ENCODE peak calls at places on chromosomes 11 and 22, in nine cellular contexts. C, Y, V, I, N, K, A, G and J are unnamed samples.

GRCh38 chr11:27468643-27469332 is 3.8 kb downstream of the LGR4 start:
- DNase-seq in C (no peak), Y (peak), V (no peak), I (no peak), N (no peak), K (peak), A (no peak), G (no peak), J (no peak)

GRCh38 chr22:22230438-22230837 is 14.1 kb upstream of the VPREB1 start:
- DNase-seq in C (no peak), Y (no peak), V (no peak), I (no peak), N (no peak), K (no peak), A (no peak), G (no peak), J (no peak)

GRCh38 chr11:27076121-27076589 is 35.5 kb downstream of the BBOX1 start:
- DNase-seq in C (no peak), Y (no peak), V (no peak), I (no peak), N (no peak), K (no peak), A (no peak), G (no peak), J (no peak)

GRCh38 chr11:18144243-18144642 is 11.9 kb downstream of the MRGPRX3 start:
- DNase-seq in C (no peak), Y (no peak), V (no peak), I (no peak), N (no peak), K (no peak), A (no peak), G (no peak), J (no peak)

GRCh38 chr11:75311858-75312288 is 39.6 kb downstream of the ARRB1 start:
- DNase-seq in C (peak), Y (no peak), V (peak), I (peak), N (peak), K (no peak), A (peak), G (no peak), J (peak)

GRCh38 chr11:3775761-3776406 is 21.5 kb downstream of the NUP98 start:
- DNase-seq in C (no peak), Y (no peak), V (no peak), I (no peak), N (no peak), K (no peak), A (no peak), G (no peak), J (no peak)

GRCh38 chr11:133355095-133355494 is 177.2 kb downstream of the OPCML start:
- DNase-seq in C (no peak), Y (no peak), V (no peak), I (no peak), N (no peak), K (no peak), A (no peak), G (no peak), J (no peak)

GRCh38 chr22:44210721-44211120 is 30.0 kb downstream of the PARVG start:
- DNase-seq in C (no peak), Y (no peak), V (no peak), I (no peak), N (no peak), K (no peak), A (no peak), G (no peak), J (no peak)

GRCh38 chr11:19367051-19367709 is 126.4 kb upstream of the E2F8 start:
- DNase-seq in C (no peak), Y (no peak), V (peak), I (no peak), N (no peak), K (no peak), A (no peak), G (no peak), J (no peak)

GRCh38 chr11:61927501-61927900 is 10.1 kb upstream of the RAB3IL1 start:
- DNase-seq in C (no peak), Y (no peak), V (no peak), I (no peak), N (no peak), K (no peak), A (no peak), G (no peak), J (no peak)

GRCh38 chr11:65493367-65494176 is 5.3 kb upstream of the MALAT1 start:
- DNase-seq in C (peak), Y (peak), V (peak), I (peak), N (peak), K (peak), A (peak), G (no peak), J (peak)
- TF ChIP-seq POLR2A in C (no peak), Y (peak), V (peak), I (no peak), N (peak), K (no peak), A (peak), G (peak), J (no peak)

DNA sequence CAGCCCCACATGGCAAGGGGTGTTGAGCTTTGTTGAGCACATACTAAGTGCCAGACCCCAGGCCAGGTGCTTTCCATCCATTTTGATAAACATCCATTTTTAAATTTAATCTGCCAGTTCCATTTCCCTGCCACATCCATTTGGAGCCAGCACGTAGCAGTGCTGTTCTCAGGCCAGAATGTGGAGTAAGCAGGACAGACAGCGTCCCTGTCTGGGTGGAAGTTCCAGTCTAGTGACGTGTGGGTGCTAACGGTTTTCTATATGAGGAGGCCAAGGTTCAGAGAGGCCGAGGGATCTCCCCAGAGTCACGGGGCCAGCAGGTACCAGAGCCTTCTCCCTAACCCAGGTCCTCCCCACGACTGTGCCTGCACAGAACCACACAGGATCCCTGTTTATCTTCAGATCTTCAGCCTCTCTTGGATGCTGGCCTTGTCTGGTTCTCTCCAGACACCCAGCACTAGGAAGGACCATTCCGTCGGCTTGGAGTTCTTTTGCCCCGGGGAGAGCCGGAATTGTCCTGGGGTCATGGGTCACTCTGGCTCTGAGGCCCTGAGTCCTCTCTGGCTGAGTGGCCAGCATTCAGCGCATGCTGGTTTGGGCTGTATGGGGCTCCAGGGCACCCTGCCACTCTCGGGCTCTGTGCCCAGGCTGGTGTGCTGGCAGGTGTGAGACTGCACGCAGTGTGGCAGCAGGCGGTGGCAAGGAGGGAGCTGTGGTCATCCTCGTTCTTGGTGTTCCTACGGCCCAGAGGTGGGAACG is 63.6 kb upstream of the PPARA start:
- DNase-seq in C (peak), Y (no peak), V (no peak), I (peak), N (no peak), K (no peak), A (peak), G (no peak), J (no peak)
- H3K4me3 ChIP-seq in C (no peak), Y (no peak), V (no peak), I (peak), N (peak), K (peak), A (peak), G (peak), J (no peak)

GRCh38 chr11:38562562-38562961 is 1964.5 kb upstream of the RAG2 start:
- DNase-seq in C (no peak), Y (no peak), V (no peak), I (no peak), N (no peak), K (no peak), A (no peak), G (no peak), J (no peak)
- TF ChIP-seq CTCF in C (no peak), Y (no peak), V (no peak), I (no peak), N (no peak), K (no peak), A (no peak), G (no peak), J (no peak)

GRCh38 chr22:36053242-36054147 is 24.9 kb upstream of the RBFOX2 start:
- DNase-seq in C (no peak), Y (no peak), V (no peak), I (no peak), N (no peak), K (no peak), A (no peak), G (no peak), J (no peak)

GRCh38 chr22:36048911-36049677 is 20.5 kb upstream of the RBFOX2 start:
- DNase-seq in C (no peak), Y (no peak), V (no peak), I (no peak), N (no peak), K (no peak), A (no peak), G (no peak), J (no peak)

GRCh38 chr22:36049678-36049997 is 21.0 kb upstream of the RBFOX2 start:
- DNase-seq in C (no peak), Y (no peak), V (no peak), I (no peak), N (no peak), K (no peak), A (no peak), G (no peak), J (no peak)

GRCh38 chr22:36055376-36056310 is 27.0 kb upstream of the RBFOX2 start:
- DNase-seq in C (no peak), Y (no peak), V (no peak), I (no peak), N (no peak), K (no peak), A (peak), G (no peak), J (no peak)

DNA sequence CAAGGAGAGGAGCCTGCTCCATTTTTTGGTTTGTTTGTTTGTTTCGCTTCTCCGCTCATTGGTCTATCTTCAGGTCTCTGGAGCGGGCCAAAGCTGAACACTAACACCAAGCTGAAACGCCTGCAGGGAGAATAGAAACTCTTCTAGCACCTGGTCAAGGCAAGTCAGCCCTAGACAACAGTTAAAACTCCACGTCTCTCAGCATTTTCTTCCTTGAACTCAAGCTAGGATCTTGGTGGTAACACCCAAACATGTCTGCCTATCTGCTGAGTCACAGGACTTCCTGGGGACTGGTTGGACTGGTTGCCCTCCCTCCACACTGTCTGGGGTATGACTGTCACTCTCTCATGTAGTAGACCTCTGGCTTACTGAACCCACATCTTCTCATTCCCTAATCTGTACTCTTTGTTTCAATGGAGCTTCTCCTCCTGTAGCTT is 23.9 kb upstream of the RBFOX2 start:
- DNase-seq in C (peak), Y (peak), V (no peak), I (no peak), N (no peak), K (peak), A (no peak), G (no peak), J (no peak)
- TF ChIP-seq POLR2A in C (no peak), Y (no peak), V (no peak), I (no peak), N (no peak), K (no peak), A (no peak), G (no peak), J (no peak)

GRCh38 chr11:64229959-64230208 is 464 bp upstream of the DNAJC4 start:
- DNase-seq in C (no peak), Y (no peak), V (no peak), I (no peak), N (no peak), K (no peak), A (peak), G (no peak), J (no peak)

GRCh38 chr11:64232182-64233018 is 2.0 kb upstream of the VEGFB start:
- DNase-seq in C (no peak), Y (no peak), V (no peak), I (peak), N (no peak), K (no peak), A (no peak), G (no peak), J (no peak)

GRCh38 chr11:64230209-64230984 is at the start of gene DNAJC4:
- DNase-seq in C (peak), Y (peak), V (peak), I (peak), N (peak), K (peak), A (peak), G (peak), J (peak)

GRCh38 chr11:64230985-64231365 is 627 bp downstream of the DNAJC4 start:
- DNase-seq in C (no peak), Y (no peak), V (no peak), I (no peak), N (no peak), K (no peak), A (no peak), G (no peak), J (no peak)

GRCh38 chr11:64231536-64231935 is 1.2 kb downstream of the DNAJC4 start:
- DNase-seq in C (no peak), Y (no peak), V (no peak), I (peak), N (no peak), K (no peak), A (peak), G (no peak), J (no peak)
- H3K4me3 ChIP-seq in C (no peak), Y (no peak), V (no peak), I (no peak), N (no peak), K (no peak), A (peak), G (no peak), J (no peak)

DNA sequence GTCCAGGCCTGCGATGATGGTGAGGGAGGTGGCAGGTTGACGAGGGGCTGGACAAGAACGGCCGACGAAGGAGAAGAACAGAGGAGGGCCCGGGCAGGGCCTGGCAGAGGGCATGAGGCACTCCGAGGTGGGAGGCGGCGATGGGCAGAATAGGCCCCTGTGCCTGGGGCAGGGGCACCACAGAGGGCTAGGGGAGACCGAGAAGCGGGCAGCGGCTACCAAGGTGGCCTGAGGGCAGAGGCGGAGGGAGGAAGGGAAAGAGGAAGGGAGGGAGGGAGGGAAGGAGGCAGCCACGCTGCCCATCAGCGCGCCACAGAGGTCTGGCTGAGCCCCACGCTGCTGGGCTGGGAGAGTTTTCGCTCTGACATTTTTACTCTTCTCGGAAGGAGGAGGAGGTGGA is 11.3 kb downstream of the LSP1 start:
- DNase-seq in C (no peak), Y (no peak), V (no peak), I (no peak), N (no peak), K (no peak), A (no peak), G (no peak), J (no peak)
- TF ChIP-seq CTCF in C (no peak), Y (no peak), V (no peak), I (no peak), N (no peak), K (no peak), A (no peak), G (no peak), J (no peak)

DNA sequence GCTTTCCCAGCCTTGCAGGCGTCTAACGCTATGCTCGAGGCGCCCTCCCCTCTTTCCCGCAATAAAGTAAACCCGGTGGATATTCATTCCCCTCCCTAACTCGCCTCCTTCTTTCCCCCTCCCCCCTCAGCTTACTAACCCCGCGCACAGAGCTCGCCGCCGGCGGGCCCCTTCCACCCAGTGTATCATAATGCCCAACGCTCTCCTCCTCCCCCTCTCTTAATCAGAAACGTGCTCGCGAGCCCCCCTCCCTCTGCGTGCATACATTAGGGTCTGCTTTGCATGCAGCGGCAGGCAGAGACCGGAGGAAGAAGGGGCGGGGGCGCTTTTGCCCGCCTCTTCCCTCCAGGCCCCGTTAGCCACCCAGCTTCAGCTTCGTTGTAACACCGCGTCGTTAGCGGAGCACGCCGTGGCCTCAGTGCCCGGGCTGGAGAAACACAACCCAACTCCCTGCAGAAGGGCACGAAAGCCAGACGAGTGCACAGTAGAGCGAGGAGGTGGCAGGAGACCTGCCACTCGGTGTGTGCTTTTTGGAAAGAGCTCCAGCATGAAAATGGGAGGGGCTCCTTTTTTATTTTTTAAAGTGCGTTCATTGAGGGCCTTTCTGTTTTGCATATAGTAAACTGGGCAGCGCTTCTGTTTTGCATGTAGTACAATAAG is 929 bp upstream of the KMT2A start:
- DNase-seq in C (peak), Y (peak), V (peak), I (peak), N (peak), K (peak), A (peak), G (no peak), J (peak)
- TF ChIP-seq POLR2A in C (no peak), Y (no peak), V (no peak), I (no peak), N (no peak), K (peak), A (no peak), G (no peak), J (no peak)

GRCh38 chr11:7903940-7904339 is 27.1 kb downstream of the OR10A6 start:
- DNase-seq in C (no peak), Y (no peak), V (no peak), I (no peak), N (no peak), K (no peak), A (no peak), G (no peak), J (no peak)
- H3K4me3 ChIP-seq in C (no peak), Y (no peak), V (no peak), I (no peak), N (no peak), K (no peak), A (no peak), G (no peak), J (no peak)

GRCh38 chr22:29320546-29320945 is 5.0 kb upstream of the RASL10A start:
- DNase-seq in C (no peak), Y (no peak), V (no peak), I (no peak), N (no peak), K (no peak), A (no peak), G (no peak), J (no peak)
- TF ChIP-seq CTCF in C (no peak), Y (no peak), V (no peak), I (no peak), N (no peak), K (peak), A (no peak), G (no peak), J (peak)